ENCODE peak calls at places on chromosomes 13 and 19, in ten cellular contexts. T, J, W, A, O, G, P, U, H and V are unnamed samples.
A peak's percentile ranks its signal among the peaks of the same experiment; 100 is the strongest.

GRCh38 chr19:47319923-47320871 is 10.5 kb downstream of the C5AR1 start:
- DNase-seq in H (no peak), G (no peak), J (no peak), O (no peak), A (no peak), T (no peak), W (no peak), P (no peak), U (no peak), V (no peak)

GRCh38 chr19:12825259-12826131 is 8.9 kb downstream of the RTBDN start:
- DNase-seq in J (no peak), A (no peak), P (peak; percentile 57), T (no peak), G (no peak), U (no peak), W (no peak), O (peak; percentile 85), H (no peak), V (no peak)

GRCh38 chr13:99614465-99614885 is 113.2 kb downstream of the TM9SF2 start:
- DNase-seq in H (no peak), W (peak; percentile 91), T (peak; percentile 76), G (peak; percentile 64), J (no peak), O (peak; percentile 32), P (peak; percentile 53), U (no peak), A (no peak), V (peak; percentile 58)

GRCh38 chr13:29162638-29163037 is 342.5 kb downstream of the MTUS2 start:
- DNase-seq in H (no peak), G (no peak), P (peak; percentile 30), T (no peak), O (peak; percentile 20), W (no peak), U (no peak), J (peak; percentile 41), A (peak; percentile 14), V (peak; percentile 32)

GRCh38 chr13:106533940-106534843 is 1.3 kb downstream of the EFNB2 start:
- DNase-seq in A (peak; percentile 74), H (no peak), U (peak; percentile 78), J (peak; percentile 79), W (peak; percentile 57), O (peak; percentile 65), T (no peak), P (no peak), G (peak; percentile 62), V (peak; percentile 82)

GRCh38 chr19:43318796-43319314 is 34.6 kb upstream of the CD177 start:
- DNase-seq in P (no peak), O (no peak), A (no peak), W (no peak), H (no peak), J (no peak), T (no peak), G (no peak), U (no peak), V (no peak)

GRCh38 chr19:1172353-1173159 is 1.5 kb downstream of the SBNO2 start:
- DNase-seq in W (peak; percentile 61), G (peak; percentile 80), O (no peak), A (peak; percentile 50), H (no peak), P (peak; percentile 54), J (peak; percentile 63), U (peak; percentile 88), T (no peak), V (peak; percentile 48)

GRCh38 chr13:105783261-105783660 is 752.2 kb downstream of the EFNB2 start:
- DNase-seq in O (no peak), T (no peak), A (no peak), U (no peak), W (no peak), G (no peak), H (no peak), J (no peak), P (no peak), V (no peak)

DNA sequence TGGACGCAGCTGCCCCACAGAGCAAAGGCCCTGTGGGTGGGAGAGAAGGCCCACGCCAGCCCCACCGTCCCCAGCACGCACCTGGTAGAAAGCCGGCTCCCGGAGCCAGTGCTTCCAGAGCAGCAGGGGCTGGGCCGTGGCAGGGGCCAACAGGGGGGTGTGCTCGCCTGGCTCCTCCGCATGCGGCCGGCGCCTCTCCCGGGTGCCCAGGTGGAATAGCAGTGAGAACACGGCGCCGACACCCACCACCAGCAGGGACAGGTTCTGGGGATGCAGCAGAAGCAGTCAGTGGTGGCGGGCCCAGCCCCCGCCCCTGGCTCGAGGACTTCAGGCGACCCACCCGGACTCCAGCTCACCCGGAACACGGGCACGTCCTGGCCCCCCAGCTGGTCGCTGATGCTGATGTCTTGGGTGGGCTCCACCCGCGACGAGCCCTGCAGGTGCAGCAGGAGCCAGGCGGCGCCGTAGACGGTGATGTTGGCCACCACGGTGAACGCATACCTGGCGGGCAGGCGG is 8.9 kb downstream of the TEKTIP1 start:
- DNase-seq in H (no peak), O (no peak), A (no peak), G (no peak), J (no peak), P (no peak), U (no peak), W (no peak), T (no peak), V (no peak)
- TF ChIP-seq CTCF in H (no peak), O (no peak), A (no peak), G (no peak), J (no peak), P (no peak), U (no peak), W (no peak), T (no peak), V (no peak)

DNA sequence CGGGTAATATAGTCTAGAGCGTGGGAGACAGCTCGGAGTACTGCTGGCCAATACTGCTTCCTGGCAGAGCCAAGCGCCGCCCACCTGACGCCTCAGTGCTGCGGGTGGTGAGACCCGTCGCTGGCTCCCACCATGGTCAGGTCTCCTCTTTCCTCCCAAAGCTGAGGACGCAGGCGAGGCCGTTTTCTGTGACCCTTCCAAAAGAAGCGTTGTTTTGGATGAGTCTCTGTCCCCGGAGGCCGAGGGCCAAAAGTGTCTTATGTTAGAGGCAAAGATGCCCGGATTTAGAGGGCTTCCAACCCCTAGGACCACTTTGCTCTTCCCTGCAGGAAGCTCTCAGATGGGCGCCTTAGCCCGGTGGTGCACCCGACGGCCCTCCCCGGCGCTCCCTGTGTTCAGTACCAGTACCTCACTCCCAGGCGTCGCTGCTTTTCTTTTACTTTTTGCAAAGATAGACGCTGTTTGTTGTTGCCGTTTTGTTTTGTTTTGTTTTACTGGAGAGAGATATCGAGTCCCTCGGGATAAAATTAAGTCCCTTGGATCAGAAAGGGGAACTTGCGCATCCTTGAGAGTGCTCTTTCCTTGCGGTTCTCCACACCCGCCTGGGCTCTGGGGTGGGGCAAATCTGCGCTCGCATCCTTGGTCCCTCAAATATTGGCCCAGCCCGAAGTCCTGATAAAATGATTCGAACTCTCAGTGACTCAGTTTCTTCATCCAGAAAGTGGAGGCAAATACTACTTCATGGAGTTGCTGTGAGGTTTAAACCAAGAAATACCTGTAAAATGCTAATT is 7.0 kb downstream of the PDX1 start:
- DNase-seq in W (no peak), P (no peak), T (no peak), U (no peak), A (no peak), H (no peak), J (no peak), O (no peak), G (no peak), V (no peak)
- H3K4me3 ChIP-seq in W (no peak overlapping the region), P (no peak overlapping the region), T (no peak overlapping the region), U (no peak overlapping the region), A (no peak overlapping the region), H (no peak overlapping the region), J (no peak overlapping the region), O (no peak overlapping the region), G (no peak overlapping the region), V (no peak overlapping the region)

GRCh38 chr13:112976526-112976925 is 7.5 kb downstream of the MCF2L start:
- DNase-seq in O (no peak), H (no peak), U (no peak), A (no peak), W (no peak), J (no peak), G (no peak), T (no peak), P (no peak), V (no peak)
- TF ChIP-seq CTCF in O (no peak), H (no peak), U (no peak), A (no peak), W (no peak), J (no peak), G (no peak), T (no peak), P (no peak), V (no peak)

DNA sequence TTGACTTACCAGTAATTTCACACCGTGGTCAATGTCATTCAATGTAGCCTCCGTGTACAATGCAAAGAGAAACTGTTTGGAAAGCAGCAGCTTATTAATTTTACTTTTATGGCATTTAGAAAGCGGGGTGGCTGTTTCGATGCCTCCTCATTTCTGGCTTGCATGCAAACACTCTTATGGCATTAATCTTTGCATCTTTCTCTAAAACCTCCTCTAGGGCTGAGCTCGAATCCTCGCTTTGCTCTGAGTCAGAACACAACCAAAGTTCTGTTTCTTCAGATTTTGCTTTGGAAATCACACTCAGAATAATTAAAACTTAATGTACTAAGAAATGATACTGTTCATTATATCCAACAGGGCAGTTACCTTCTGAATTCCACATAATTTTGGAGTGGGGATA is 77.0 kb downstream of the ZNF536 start:
- DNase-seq in P (no peak), A (no peak), T (no peak), O (no peak), U (no peak), W (no peak), G (no peak), J (no peak), H (no peak), V (no peak)
- H3K4me3 ChIP-seq in P (no peak overlapping the region), A (no peak overlapping the region), T (no peak overlapping the region), O (no peak overlapping the region), U (no peak overlapping the region), W (no peak overlapping the region), G (no peak overlapping the region), J (no peak overlapping the region), H (no peak overlapping the region), V (no peak overlapping the region)

GRCh38 chr13:65642301-65642700 is 1587.8 kb downstream of the PCDH9 start:
- DNase-seq in U (no peak), P (no peak), H (no peak), G (no peak), A (no peak), J (no peak), O (no peak), W (no peak), T (no peak), V (no peak)

DNA sequence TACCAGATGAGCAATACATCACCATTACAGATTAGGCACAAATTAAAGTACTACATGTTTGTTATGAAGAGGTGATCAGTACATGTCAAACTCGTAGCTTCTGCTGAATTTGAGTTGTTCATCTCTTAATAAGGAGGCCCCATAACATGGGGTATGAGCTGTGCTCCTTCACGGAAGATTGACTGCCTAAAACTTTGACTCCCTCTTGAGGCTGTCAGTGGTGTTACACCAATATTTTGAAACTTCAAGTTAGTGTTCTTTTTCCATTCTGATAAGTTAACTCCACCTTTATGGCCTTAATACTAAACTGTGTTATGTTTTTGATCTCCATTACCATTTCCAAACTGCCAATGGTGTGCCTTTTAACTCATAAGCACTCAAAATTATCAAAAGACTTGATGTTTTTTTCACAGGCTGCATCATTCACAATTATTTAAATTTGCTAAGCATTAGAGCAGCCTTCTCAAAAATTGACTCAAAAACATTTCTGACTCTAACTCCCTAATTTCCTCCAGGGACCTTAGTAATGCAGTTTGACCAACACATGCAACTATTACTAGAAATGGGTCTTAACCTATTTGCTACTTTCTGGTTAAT is 1591.5 kb downstream of the PCDH9 start:
- DNase-seq in G (no peak), H (no peak), P (peak; percentile 29), W (peak; percentile 2), O (peak; percentile 40), J (peak; percentile 52), A (peak; percentile 33), T (peak; percentile 16), U (no peak), V (peak; percentile 85)
- TF ChIP-seq CTCF in G (no peak), H (peak; percentile 74), P (peak; percentile 47), W (peak; percentile 78), O (peak; percentile 85), J (peak; percentile 89), A (peak; percentile 85), T (peak; percentile 66), U (no peak), V (peak; percentile 86)